ENCODE peak calls at places on chromosomes 4 and X, in four cellular contexts. V, C, G and U are unnamed samples.

GRCh38 chrX:119398974-119399771 is at the start of gene SLC25A43:
- DNase-seq in V (peak), G (peak), C (peak), U (peak)

GRCh38 chr4:177032341-177032740 is 239.6 kb upstream of the VEGFC start:
- DNase-seq in C (no peak), G (no peak), V (no peak), U (no peak)

GRCh38 chrX:71103110-71103983 is 3.2 kb downstream of the CXorf65 start:
- DNase-seq in C (no peak), G (peak), V (no peak), U (no peak)

GRCh38 chr4:139809207-139810157 is 143.9 kb downstream of the MGST2 start:
- DNase-seq in G (no peak), C (no peak), V (no peak), U (no peak)

GRCh38 chr4:140344111-140344510 is 29.3 kb upstream of the SCOC start:
- DNase-seq in G (no peak), C (no peak), V (no peak), U (no peak)

GRCh38 chr4:153151535-153152452 is 52.4 kb upstream of the TRIM2 start:
- DNase-seq in C (peak), G (peak), V (no peak), U (peak)

GRCh38 chr4:106287353-106287969 is 28.5 kb downstream of the TBCK start:
- DNase-seq in C (peak), V (no peak), G (no peak), U (no peak)

GRCh38 chr4:158644755-158645154 is 26.9 kb downstream of the C4orf46 start:
- DNase-seq in V (no peak), C (no peak), G (no peak), U (no peak)

GRCh38 chrX:54358424-54359211 is 772 bp upstream of the WNK3 start:
- DNase-seq in C (no peak), G (no peak), V (peak), U (peak)

GRCh38 chrX:27350476-27350875 is 112.7 kb downstream of the PPP4R3C start:
- DNase-seq in C (no peak), V (no peak), G (no peak), U (no peak)

GRCh38 chr4:128512161-128512560 is 224.5 kb upstream of the PGRMC2 start:
- DNase-seq in V (no peak), C (no peak), G (no peak), U (no peak)

GRCh38 chr4:172842759-172843158 is 325.9 kb upstream of the GALNT7 start:
- DNase-seq in V (no peak), C (no peak), G (no peak), U (no peak)

GRCh38 chrX:71543316-71543715 is 10.4 kb downstream of the OGT start:
- DNase-seq in V (no peak), G (no peak), C (peak), U (no peak)

GRCh38 chr4:183249854-183250253 is 70.2 kb downstream of the CLDN22 start:
- DNase-seq in V (no peak), G (no peak), C (peak), U (no peak)

GRCh38 chr4:78578674-78579430 is 27.3 kb downstream of the ANXA3 start:
- DNase-seq in C (no peak), G (no peak), V (no peak), U (no peak)
- TF ChIP-seq CTCF in C (no peak), G (no peak), V (no peak), U (no peak)

GRCh38 chr4:186144596-186145569 is 40.4 kb downstream of the FAM149A start:
- DNase-seq in G (peak), C (peak), V (peak), U (peak)
- TF ChIP-seq EP300 in G (no peak), C (no peak), V (no peak), U (no peak)

GRCh38 chr4:152036626-152037025 is 275.8 kb upstream of the GATB start:
- DNase-seq in V (no peak), C (no peak), G (no peak), U (no peak)
- H3K27ac ChIP-seq in V (no peak), C (no peak), G (no peak), U (no peak)

GRCh38 chrX:78314561-78314960 is 12.8 kb downstream of the CYSLTR1 start:
- DNase-seq in G (no peak), V (no peak), C (no peak), U (no peak)
- TF ChIP-seq CTCF in G (no peak), V (no peak), C (no peak), U (no peak)

GRCh38 chrX:24693453-24694202 is at the start of gene POLA1:
- DNase-seq in C (peak), V (peak), G (peak), U (peak)
- TF ChIP-seq EP300 in C (no peak), V (no peak), G (no peak), U (no peak)